ENCODE peak calls at places on chromosomes 6 and 20, in eight cellular contexts. W is IMR-90; G is pancreas; Q is sigmoid colon; F is heart right ventricle; H is PC-3; A is CD8-positive, alpha-beta T cell; R is GM13976. J is an unnamed sample.

GRCh38 chr6:104326173-104327001 is 533.3 kb downstream of the HACE1 start:
- DNase-seq in G (no peak), H (peak), R (no peak), A (no peak), W (no peak), Q (no peak), F (no peak), J (peak)

GRCh38 chr20:53712212-53712977 is 118.8 kb upstream of the ZNF217 start:
- DNase-seq in W (no peak), H (no peak), G (no peak), Q (no peak), F (no peak), R (no peak), A (no peak), J (no peak)

GRCh38 chr6:40779399-40779798 is 192.2 kb upstream of the LRFN2 start:
- DNase-seq in W (peak), A (no peak), R (no peak), Q (no peak), F (no peak), G (no peak), H (peak), J (no peak)

GRCh38 chr20:51560550-51561307 is 18.2 kb upstream of the NFATC2 start:
- DNase-seq in G (no peak), R (no peak), A (no peak), H (peak), W (peak), Q (no peak), F (no peak), J (no peak)

GRCh38 chr20:11117808-11118528 is 444.2 kb upstream of the JAG1 start:
- DNase-seq in W (peak), A (no peak), G (no peak), Q (no peak), H (peak), F (no peak), R (no peak), J (no peak)

GRCh38 chr20:8943638-8944037 is 125.2 kb upstream of the PLCB4 start:
- DNase-seq in R (no peak), W (no peak), Q (no peak), H (no peak), A (no peak), F (no peak), G (no peak), J (no peak)

GRCh38 chr20:36823126-36823525 is 49.6 kb upstream of the DSN1 start:
- DNase-seq in W (no peak), A (no peak), R (no peak), Q (no peak), G (no peak), H (no peak), F (no peak), J (no peak)

GRCh38 chr20:46227275-46227767 is 81.0 kb downstream of the CDH22 start:
- DNase-seq in W (no peak), G (no peak), H (no peak), Q (no peak), R (no peak), F (no peak), A (no peak), J (no peak)

GRCh38 chr6:96058094-96058493 is 42.3 kb downstream of the FUT9 start:
- DNase-seq in H (no peak), F (no peak), Q (no peak), G (no peak), A (no peak), W (no peak), R (no peak), J (no peak)

GRCh38 chr6:159075506-159076100 is 30.8 kb upstream of the TAGAP start:
- DNase-seq in Q (no peak), R (no peak), A (no peak), G (no peak), H (no peak), F (no peak), W (no peak), J (no peak)

GRCh38 chr20:38880952-38881735 is 45.1 kb upstream of the FAM83D start:
- DNase-seq in A (no peak), Q (no peak), R (no peak), G (peak), F (no peak), W (no peak), H (no peak), J (peak)

GRCh38 chr6:2938632-2939083 is 32.7 kb downstream of the SERPINB6 start:
- DNase-seq in W (no peak), Q (no peak), A (no peak), G (peak), R (no peak), F (no peak), H (peak), J (no peak)

GRCh38 chr20:13995086-13995665 is at the start of gene MACROD2:
- DNase-seq in R (peak), H (peak), W (peak), A (peak), G (peak), Q (peak), F (peak), J (peak)

GRCh38 chr20:62951896-62952372 is 575 bp upstream of the SLC17A9 start:
- DNase-seq in R (no peak), A (no peak), W (no peak), G (no peak), F (no peak), Q (peak), H (no peak), J (no peak)

GRCh38 chr6:87407531-87407895 is 259 bp upstream of the CFAP206 start:
- DNase-seq in R (no peak), Q (peak), H (peak), G (no peak), F (peak), W (peak), A (no peak), J (no peak)

GRCh38 chr20:19375301-19375885 is 163.0 kb downstream of the SLC24A3 start:
- DNase-seq in Q (no peak), F (no peak), W (no peak), R (no peak), G (no peak), H (no peak), A (no peak), J (no peak)

GRCh38 chr20:1933465-1933870 is 38.3 kb downstream of the SIRPA start:
- DNase-seq in W (peak), F (peak), H (no peak), R (no peak), Q (peak), G (peak), A (no peak), J (no peak)

GRCh38 chr6:157221049-157221816 is 102.1 kb downstream of the TMEM242 start:
- DNase-seq in A (peak), F (peak), R (peak), H (peak), W (peak), Q (peak), G (peak), J (peak)

GRCh38 chr6:12208190-12208589 is 82.0 kb upstream of the EDN1 start:
- DNase-seq in Q (no peak), H (peak), F (no peak), R (no peak), W (peak), A (no peak), G (no peak), J (peak)

GRCh38 chr6:167141667-167142432 is 15.9 kb downstream of the GPR31 start:
- DNase-seq in R (peak), A (peak), Q (no peak), G (peak), F (peak), W (no peak), H (peak), J (no peak)

GRCh38 chr20:50015636-50015992 is 32.8 kb downstream of the SNAI1 start:
- DNase-seq in A (no peak), H (no peak), Q (no peak), W (no peak), F (no peak), G (no peak), R (no peak), J (no peak)

GRCh38 chr20:14189794-14190402 is 147.5 kb downstream of the FLRT3 start:
- DNase-seq in Q (no peak), G (no peak), W (peak), F (no peak), R (no peak), A (no peak), H (peak), J (peak)

GRCh38 chr6:11120273-11121005 is 8.9 kb upstream of the ERVFRD-1 start:
- DNase-seq in F (no peak), Q (no peak), H (peak), A (no peak), W (peak), R (no peak), G (no peak), J (peak)

GRCh38 chr20:986733-987355 is 15.3 kb downstream of the RSPO4 start:
- DNase-seq in F (no peak), W (no peak), Q (no peak), H (peak), R (no peak), G (no peak), A (no peak), J (no peak)

GRCh38 chr6:40791004-40791403 is 203.8 kb upstream of the LRFN2 start:
- DNase-seq in Q (no peak), R (no peak), F (no peak), A (no peak), W (no peak), H (peak), G (no peak), J (no peak)

GRCh38 chr6:165889636-165890403 is 226.8 kb upstream of the PDE10A start:
- DNase-seq in A (no peak), H (peak), R (no peak), F (peak), W (peak), Q (no peak), G (no peak), J (no peak)

GRCh38 chr6:69835414-69836179 is 30.8 kb upstream of the COL19A1 start:
- DNase-seq in G (no peak), R (peak), Q (no peak), A (no peak), F (peak), H (peak), W (peak), J (peak)

GRCh38 chr20:52775786-52776185 is 196.4 kb upstream of the TSHZ2 start:
- DNase-seq in W (no peak), H (no peak), G (no peak), R (no peak), Q (no peak), F (no peak), A (no peak), J (no peak)

GRCh38 chr6:35050291-35050987 is 90.7 kb downstream of the TCP11 start:
- DNase-seq in F (no peak), Q (peak), G (no peak), R (peak), H (no peak), A (no peak), W (no peak), J (no peak)

GRCh38 chr20:35215066-35215956 is 11.2 kb upstream of the MMP24 start:
- DNase-seq in H (peak), R (no peak), Q (no peak), F (no peak), A (no peak), W (peak), G (no peak), J (peak)

GRCh38 chr6:43627008-43627825 is 1.8 kb downstream of the GTPBP2 start:
- DNase-seq in F (peak), Q (peak), A (no peak), H (peak), G (no peak), R (peak), W (peak), J (peak)

GRCh38 chr6:52598123-52598823 is 21.4 kb upstream of the TRAM2 start:
- DNase-seq in H (peak), Q (peak), W (peak), F (peak), A (peak), R (no peak), G (peak), J (no peak)

GRCh38 chr6:11805259-11806053 is 26.9 kb upstream of the ADTRP start:
- DNase-seq in Q (no peak), G (no peak), R (no peak), W (no peak), A (no peak), F (no peak), H (no peak), J (no peak)

GRCh38 chr6:144989319-144990099 is 704.4 kb downstream of the UTRN start:
- DNase-seq in G (no peak), R (no peak), F (no peak), Q (no peak), H (peak), A (no peak), W (no peak), J (no peak)

DNA sequence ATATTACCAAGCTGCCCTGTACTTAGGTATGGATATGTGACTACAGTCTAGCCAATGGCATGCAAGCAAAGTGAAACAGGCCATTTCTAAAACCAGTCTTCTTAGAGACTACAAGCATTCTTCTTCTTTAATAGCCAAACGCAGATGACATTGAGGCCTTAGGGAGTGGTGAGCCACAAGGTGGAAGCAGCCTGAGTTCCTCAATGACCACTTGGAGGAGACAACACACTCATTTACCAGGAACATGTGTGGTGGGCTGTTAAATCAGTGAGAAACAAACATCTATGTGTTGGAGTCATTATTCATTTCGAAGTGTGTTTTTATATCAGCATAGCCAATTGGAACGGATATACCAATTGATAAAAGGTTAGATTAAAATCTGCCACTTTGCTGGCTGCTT is 122.0 kb downstream of the GFRAL start:
- DNase-seq in W (no peak), A (no peak), R (no peak), Q (no peak), H (peak), F (no peak), G (no peak), J (no peak)
- TF ChIP-seq CTCF in W (no peak), A (no peak), R (no peak), Q (no peak), H (peak), F (peak), G (no peak), J (no peak)

GRCh38 chr6:149823013-149823412 is 41.1 kb downstream of the LRP11 start:
- DNase-seq in F (no peak), H (no peak), A (no peak), G (no peak), R (no peak), W (no peak), Q (no peak), J (no peak)
- TF ChIP-seq CTCF in F (no peak), H (no peak), A (no peak), G (no peak), R (no peak), W (no peak), Q (no peak), J (no peak)

GRCh38 chr6:161135695-161136591 is 137.9 kb downstream of the AGPAT4 start:
- DNase-seq in R (no peak), Q (no peak), G (no peak), H (no peak), A (no peak), W (no peak), F (no peak), J (no peak)
- TF ChIP-seq CTCF in R (no peak), Q (no peak), G (no peak), H (no peak), A (no peak), W (no peak), F (no peak), J (no peak)

DNA sequence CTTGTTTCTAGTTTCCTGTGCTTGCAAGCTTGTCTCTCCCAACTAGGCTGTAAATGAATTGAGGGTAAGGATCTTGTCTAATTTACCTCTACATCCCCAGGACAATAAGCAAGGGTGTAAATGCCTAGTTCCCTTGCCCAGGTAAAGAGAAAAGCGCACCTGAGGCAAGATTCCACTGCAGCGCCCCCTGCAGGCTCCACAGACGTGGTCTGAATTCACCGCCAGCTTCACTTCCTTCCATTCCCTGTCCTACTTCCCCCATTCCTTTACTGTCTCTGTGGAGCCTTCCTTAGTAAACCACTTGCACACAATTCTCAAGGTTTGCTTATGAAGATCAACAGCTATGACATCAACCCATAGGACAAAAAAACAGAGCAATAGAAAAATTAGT is 42.3 kb downstream of the ANKEF1 start:
- DNase-seq in R (no peak), H (no peak), G (peak), A (no peak), W (no peak), Q (no peak), F (no peak), J (no peak)
- TF ChIP-seq CTCF in R (peak), H (peak), G (no peak), A (no peak), W (no peak), Q (no peak), F (peak), J (peak)

GRCh38 chr6:37607949-37608348 is 89.7 kb downstream of the MDGA1 start:
- DNase-seq in Q (no peak), A (no peak), H (peak), R (no peak), W (peak), F (no peak), G (no peak), J (no peak)
- TF ChIP-seq CTCF in Q (no peak), A (no peak), H (peak), R (no peak), W (peak), F (peak), G (no peak), J (peak)

GRCh38 chr6:122153530-122153929 is 245.9 kb upstream of the HSF2 start:
- DNase-seq in H (no peak), A (no peak), R (no peak), Q (no peak), G (no peak), F (no peak), W (no peak), J (no peak)

GRCh38 chr6:122151768-122152167 is 247.7 kb upstream of the HSF2 start:
- DNase-seq in G (no peak), F (no peak), W (no peak), Q (no peak), H (no peak), A (no peak), R (no peak), J (no peak)

GRCh38 chr6:122151066-122151465 is 248.4 kb upstream of the HSF2 start:
- DNase-seq in W (no peak), R (no peak), A (no peak), H (no peak), F (no peak), Q (no peak), G (no peak), J (no peak)

DNA sequence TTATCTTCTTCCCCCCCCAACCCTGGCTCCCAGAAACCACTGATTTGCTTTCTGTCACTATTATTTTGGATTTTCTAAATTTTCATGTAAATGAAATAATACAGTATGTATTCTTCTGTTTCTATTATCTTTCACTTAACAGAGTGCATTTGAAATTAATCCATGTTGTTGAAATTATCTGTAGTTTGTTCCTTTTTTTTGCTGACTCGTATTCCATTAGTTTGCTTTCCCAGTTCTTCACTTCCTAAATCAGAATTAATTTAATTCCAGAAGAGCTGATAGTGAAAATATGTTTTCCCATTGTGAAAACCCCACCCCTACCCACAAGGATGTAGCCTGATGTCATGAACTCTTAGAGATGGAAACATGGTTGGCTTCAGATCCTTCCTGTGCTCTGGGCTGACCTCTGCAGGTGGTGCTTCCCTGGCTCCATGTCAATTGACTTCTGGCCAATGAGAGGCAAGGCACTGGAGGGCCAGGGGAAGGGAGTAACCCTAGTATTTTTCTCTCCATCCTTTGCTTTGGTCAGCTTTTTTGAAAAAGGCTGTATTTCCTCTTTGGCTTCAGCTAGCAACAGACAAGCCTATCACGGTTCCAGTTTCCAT is 244.4 kb upstream of the HSF2 start:
- DNase-seq in H (no peak), F (peak), W (no peak), A (no peak), R (no peak), Q (peak), G (no peak), J (no peak)
- TF ChIP-seq CTCF in H (no peak), F (no peak), W (no peak), A (no peak), R (no peak), Q (no peak), G (no peak), J (no peak)

DNA sequence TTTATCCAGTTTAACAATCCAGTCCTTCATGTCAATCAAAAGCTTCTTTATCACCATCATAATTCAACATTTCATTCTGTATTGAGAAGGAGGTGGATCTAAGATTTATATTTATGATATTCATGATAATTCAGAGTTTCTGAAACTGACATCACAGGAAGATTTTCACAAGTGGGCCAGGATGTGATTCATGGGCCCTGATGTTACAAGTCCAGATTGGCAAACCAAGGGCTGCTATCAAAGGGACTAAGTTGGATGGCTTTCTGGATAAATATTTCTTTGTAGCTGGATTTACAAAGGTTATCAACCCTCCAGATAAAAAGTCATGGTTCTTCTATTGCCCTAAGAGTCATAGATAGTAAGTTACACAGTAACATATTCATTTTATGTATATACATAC is 866.5 kb downstream of the KIF16B start:
- DNase-seq in A (no peak), F (no peak), G (no peak), W (peak), R (no peak), H (peak), Q (no peak), J (no peak)
- TF ChIP-seq CTCF in A (no peak), F (no peak), G (no peak), W (no peak), R (no peak), H (no peak), Q (no peak), J (no peak)